ENCODE peak calls at places on chromosome 7, in ten cellular contexts. One of them, this sample, is unnamed.

GRCh38 chr7:44063894-44064651 is 1.3 kb downstream of the PGAM2 start:
- DNase-seq in mesendoderm: no peak
- DNase-seq in ureter: no peak
- DNase-seq in left kidney: no peak
- DNase-seq in renal cortical epithelial cell: no peak
- DNase-seq in AG08396: no peak
- DNase-seq in brain microvascular endothelial cell: no peak
- DNase-seq in NCI-H774: no peak
- DNase-seq in astrocyte of the spinal cord: no peak
- DNase-seq in activated CD8-positive, alpha-beta memory T cell treated with anti-CD3 and anti-CD28 coated beads for 48 hours: no peak
- DNase-seq in this sample: no peak

GRCh38 chr7:41065663-41066062 is 637.2 kb downstream of the INHBA start:
- DNase-seq in mesendoderm: no peak
- DNase-seq in ureter: peak
- DNase-seq in left kidney: no peak
- DNase-seq in renal cortical epithelial cell: peak
- DNase-seq in AG08396: no peak
- DNase-seq in brain microvascular endothelial cell: no peak
- DNase-seq in NCI-H774: no peak
- DNase-seq in astrocyte of the spinal cord: no peak
- DNase-seq in activated CD8-positive, alpha-beta memory T cell treated with anti-CD3 and anti-CD28 coated beads for 48 hours: no peak
- DNase-seq in this sample: no peak

GRCh38 chr7:29352041-29352440 is 157.5 kb downstream of the CHN2 start:
- DNase-seq in mesendoderm: no peak
- DNase-seq in ureter: no peak
- DNase-seq in left kidney: no peak
- DNase-seq in renal cortical epithelial cell: no peak
- DNase-seq in AG08396: no peak
- DNase-seq in brain microvascular endothelial cell: no peak
- DNase-seq in NCI-H774: no peak
- DNase-seq in astrocyte of the spinal cord: no peak
- DNase-seq in activated CD8-positive, alpha-beta memory T cell treated with anti-CD3 and anti-CD28 coated beads for 48 hours: no peak
- DNase-seq in this sample: no peak

GRCh38 chr7:98930921-98931320 is 52.6 kb downstream of the TRRAP start:
- DNase-seq in mesendoderm: no peak
- DNase-seq in ureter: no peak
- DNase-seq in left kidney: no peak
- DNase-seq in renal cortical epithelial cell: no peak
- DNase-seq in AG08396: no peak
- DNase-seq in brain microvascular endothelial cell: peak
- DNase-seq in NCI-H774: no peak
- DNase-seq in astrocyte of the spinal cord: no peak
- DNase-seq in activated CD8-positive, alpha-beta memory T cell treated with anti-CD3 and anti-CD28 coated beads for 48 hours: no peak
- DNase-seq in this sample: no peak

GRCh38 chr7:107045195-107045960 is 873 bp downstream of the PRKAR2B start:
- DNase-seq in mesendoderm: peak
- DNase-seq in ureter: no peak
- DNase-seq in left kidney: peak
- DNase-seq in renal cortical epithelial cell: no peak
- DNase-seq in AG08396: peak
- DNase-seq in brain microvascular endothelial cell: no peak
- DNase-seq in NCI-H774: no peak
- DNase-seq in astrocyte of the spinal cord: no peak
- DNase-seq in activated CD8-positive, alpha-beta memory T cell treated with anti-CD3 and anti-CD28 coated beads for 48 hours: no peak
- DNase-seq in this sample: no peak

GRCh38 chr7:28144266-28144665 is 36.3 kb downstream of the JAZF1 start:
- DNase-seq in mesendoderm: peak
- DNase-seq in ureter: no peak
- DNase-seq in left kidney: peak
- DNase-seq in renal cortical epithelial cell: no peak
- DNase-seq in AG08396: no peak
- DNase-seq in brain microvascular endothelial cell: no peak
- DNase-seq in NCI-H774: peak
- DNase-seq in astrocyte of the spinal cord: no peak
- DNase-seq in activated CD8-positive, alpha-beta memory T cell treated with anti-CD3 and anti-CD28 coated beads for 48 hours: no peak
- DNase-seq in this sample: no peak

GRCh38 chr7:155380986-155381851 is 76.7 kb upstream of the EN2 start:
- DNase-seq in mesendoderm: no peak
- DNase-seq in ureter: no peak
- DNase-seq in left kidney: peak
- DNase-seq in renal cortical epithelial cell: no peak
- DNase-seq in AG08396: no peak
- DNase-seq in brain microvascular endothelial cell: no peak
- DNase-seq in NCI-H774: no peak
- DNase-seq in astrocyte of the spinal cord: no peak
- DNase-seq in activated CD8-positive, alpha-beta memory T cell treated with anti-CD3 and anti-CD28 coated beads for 48 hours: no peak
- DNase-seq in this sample: no peak

GRCh38 chr7:130415019-130415418 is 25.8 kb downstream of the CEP41 start:
- DNase-seq in mesendoderm: no peak
- DNase-seq in ureter: no peak
- DNase-seq in left kidney: no peak
- DNase-seq in renal cortical epithelial cell: no peak
- DNase-seq in AG08396: no peak
- DNase-seq in brain microvascular endothelial cell: no peak
- DNase-seq in NCI-H774: no peak
- DNase-seq in astrocyte of the spinal cord: no peak
- DNase-seq in activated CD8-positive, alpha-beta memory T cell treated with anti-CD3 and anti-CD28 coated beads for 48 hours: no peak
- DNase-seq in this sample: no peak

GRCh38 chr7:467393-467828 is 52.2 kb downstream of the PDGFA start:
- DNase-seq in mesendoderm: no peak
- DNase-seq in ureter: no peak
- DNase-seq in left kidney: no peak
- DNase-seq in renal cortical epithelial cell: no peak
- DNase-seq in AG08396: no peak
- DNase-seq in brain microvascular endothelial cell: no peak
- DNase-seq in NCI-H774: no peak
- DNase-seq in astrocyte of the spinal cord: no peak
- DNase-seq in activated CD8-positive, alpha-beta memory T cell treated with anti-CD3 and anti-CD28 coated beads for 48 hours: no peak
- DNase-seq in this sample: no peak

GRCh38 chr7:132440126-132440525 is 136.1 kb downstream of the PLXNA4 start:
- DNase-seq in mesendoderm: no peak
- DNase-seq in ureter: no peak
- DNase-seq in left kidney: peak
- DNase-seq in renal cortical epithelial cell: no peak
- DNase-seq in AG08396: no peak
- DNase-seq in brain microvascular endothelial cell: no peak
- DNase-seq in NCI-H774: no peak
- DNase-seq in astrocyte of the spinal cord: no peak
- DNase-seq in activated CD8-positive, alpha-beta memory T cell treated with anti-CD3 and anti-CD28 coated beads for 48 hours: no peak
- DNase-seq in this sample: no peak

GRCh38 chr7:25735674-25736242 is 416.2 kb upstream of the NFE2L3 start:
- DNase-seq in mesendoderm: no peak
- DNase-seq in ureter: no peak
- DNase-seq in left kidney: no peak
- DNase-seq in renal cortical epithelial cell: no peak
- DNase-seq in AG08396: no peak
- DNase-seq in brain microvascular endothelial cell: no peak
- DNase-seq in NCI-H774: no peak
- DNase-seq in astrocyte of the spinal cord: no peak
- DNase-seq in activated CD8-positive, alpha-beta memory T cell treated with anti-CD3 and anti-CD28 coated beads for 48 hours: no peak
- DNase-seq in this sample: no peak

GRCh38 chr7:117654780-117655179 is 175.0 kb downstream of the CFTR start:
- DNase-seq in mesendoderm: no peak
- DNase-seq in ureter: no peak
- DNase-seq in left kidney: no peak
- DNase-seq in renal cortical epithelial cell: peak
- DNase-seq in AG08396: no peak
- DNase-seq in brain microvascular endothelial cell: no peak
- DNase-seq in NCI-H774: no peak
- DNase-seq in astrocyte of the spinal cord: no peak
- DNase-seq in activated CD8-positive, alpha-beta memory T cell treated with anti-CD3 and anti-CD28 coated beads for 48 hours: no peak
- DNase-seq in this sample: no peak

GRCh38 chr7:40516376-40516775 is 381.6 kb downstream of the SUGCT start:
- DNase-seq in mesendoderm: no peak
- DNase-seq in ureter: no peak
- DNase-seq in left kidney: no peak
- DNase-seq in renal cortical epithelial cell: no peak
- DNase-seq in AG08396: no peak
- DNase-seq in brain microvascular endothelial cell: no peak
- DNase-seq in NCI-H774: no peak
- DNase-seq in astrocyte of the spinal cord: peak
- DNase-seq in activated CD8-positive, alpha-beta memory T cell treated with anti-CD3 and anti-CD28 coated beads for 48 hours: no peak
- DNase-seq in this sample: no peak

This sample was measured in brain pericyte.